ENCODE peak calls at places on chromosomes 5 and 9, in seven cellular contexts. One of them, this sample, is unnamed.

GRCh38 chr5:161530700-161531099 is 15.8 kb downstream of the GABRB2 start:
- DNase-seq in IMR-90: no peak
- DNase-seq in AG10803: no peak
- DNase-seq in mammary epithelial cell: no peak
- DNase-seq in NCI-H524: no peak
- DNase-seq in stimulated activated CD4-positive, alpha-beta T cell treated with anti-CD3 and anti-CD28 coated beads, Interleukin-4, amount 100 ng/mL, for 24 hours: no peak
- DNase-seq in fibroblast of the conjunctiva: no peak
- DNase-seq in this sample: no peak

GRCh38 chr5:173825215-173825865 is 62.8 kb upstream of the CPEB4 start:
- DNase-seq in IMR-90: no peak
- DNase-seq in mammary epithelial cell: no peak
- DNase-seq in stimulated activated CD4-positive, alpha-beta T cell treated with anti-CD3 and anti-CD28 coated beads, Interleukin-4, amount 100 ng/mL, for 24 hours: no peak
- DNase-seq in AG10803: peak; percentile 63
- DNase-seq in fibroblast of the conjunctiva: no peak
- DNase-seq in NCI-H524: no peak
- DNase-seq in this sample: peak; percentile 90

GRCh38 chr9:33781736-33782135 is 13.6 kb upstream of the PRSS3 start:
- DNase-seq in NCI-H524: no peak
- DNase-seq in AG10803: no peak
- DNase-seq in IMR-90: no peak
- DNase-seq in fibroblast of the conjunctiva: no peak
- DNase-seq in mammary epithelial cell: no peak
- DNase-seq in stimulated activated CD4-positive, alpha-beta T cell treated with anti-CD3 and anti-CD28 coated beads, Interleukin-4, amount 100 ng/mL, for 24 hours: no peak
- DNase-seq in this sample: no peak

GRCh38 chr5:17258429-17258828 is 41.0 kb downstream of the BASP1 start:
- DNase-seq in AG10803: peak; percentile 20
- DNase-seq in fibroblast of the conjunctiva: no peak
- DNase-seq in IMR-90: peak; percentile 68
- DNase-seq in mammary epithelial cell: peak; percentile 35
- DNase-seq in NCI-H524: no peak
- DNase-seq in stimulated activated CD4-positive, alpha-beta T cell treated with anti-CD3 and anti-CD28 coated beads, Interleukin-4, amount 100 ng/mL, for 24 hours: no peak
- DNase-seq in this sample: no peak

GRCh38 chr9:123718188-123718587 is 211.7 kb downstream of the DENND1A start:
- DNase-seq in NCI-H524: peak; percentile 58
- DNase-seq in IMR-90: no peak
- DNase-seq in stimulated activated CD4-positive, alpha-beta T cell treated with anti-CD3 and anti-CD28 coated beads, Interleukin-4, amount 100 ng/mL, for 24 hours: no peak
- DNase-seq in fibroblast of the conjunctiva: no peak
- DNase-seq in AG10803: no peak
- DNase-seq in mammary epithelial cell: no peak
- DNase-seq in this sample: peak; percentile 89

GRCh38 chr5:137036630-137037029 is 462.5 kb downstream of the SPOCK1 start:
- DNase-seq in fibroblast of the conjunctiva: no peak
- DNase-seq in IMR-90: no peak
- DNase-seq in stimulated activated CD4-positive, alpha-beta T cell treated with anti-CD3 and anti-CD28 coated beads, Interleukin-4, amount 100 ng/mL, for 24 hours: no peak
- DNase-seq in mammary epithelial cell: no peak
- DNase-seq in NCI-H524: peak; percentile 54
- DNase-seq in AG10803: no peak
- DNase-seq in this sample: no peak

GRCh38 chr5:54902817-54903473 is 82.4 kb downstream of the ESM1 start:
- DNase-seq in fibroblast of the conjunctiva: no peak
- DNase-seq in NCI-H524: peak; percentile 81
- DNase-seq in AG10803: peak; percentile 87
- DNase-seq in stimulated activated CD4-positive, alpha-beta T cell treated with anti-CD3 and anti-CD28 coated beads, Interleukin-4, amount 100 ng/mL, for 24 hours: peak; percentile 61
- DNase-seq in IMR-90: peak; percentile 41
- DNase-seq in mammary epithelial cell: peak; percentile 35
- DNase-seq in this sample: no peak

GRCh38 chr9:134204041-134204440 is 39.7 kb upstream of the RNU6ATAC start:
- DNase-seq in IMR-90: no peak
- DNase-seq in AG10803: no peak
- DNase-seq in mammary epithelial cell: no peak
- DNase-seq in NCI-H524: no peak
- DNase-seq in stimulated activated CD4-positive, alpha-beta T cell treated with anti-CD3 and anti-CD28 coated beads, Interleukin-4, amount 100 ng/mL, for 24 hours: no peak
- DNase-seq in fibroblast of the conjunctiva: no peak
- DNase-seq in this sample: no peak

GRCh38 chr5:146878471-146879172 is at the start of gene PPP2R2B:
- DNase-seq in NCI-H524: no peak
- DNase-seq in fibroblast of the conjunctiva: no peak
- DNase-seq in stimulated activated CD4-positive, alpha-beta T cell treated with anti-CD3 and anti-CD28 coated beads, Interleukin-4, amount 100 ng/mL, for 24 hours: peak; percentile 56
- DNase-seq in mammary epithelial cell: peak; percentile 57
- DNase-seq in AG10803: peak; percentile 4
- DNase-seq in IMR-90: peak; percentile 1
- DNase-seq in this sample: no peak

GRCh38 chr5:173089581-173089980 is 33.4 kb downstream of the CREBRF start:
- DNase-seq in stimulated activated CD4-positive, alpha-beta T cell treated with anti-CD3 and anti-CD28 coated beads, Interleukin-4, amount 100 ng/mL, for 24 hours: no peak
- DNase-seq in NCI-H524: no peak
- DNase-seq in AG10803: no peak
- DNase-seq in fibroblast of the conjunctiva: no peak
- DNase-seq in IMR-90: no peak
- DNase-seq in mammary epithelial cell: no peak
- DNase-seq in this sample: no peak

GRCh38 chr9:136247947-136248637 is 2.5 kb upstream of the QSOX2 start:
- DNase-seq in fibroblast of the conjunctiva: no peak
- DNase-seq in IMR-90: no peak
- DNase-seq in mammary epithelial cell: no peak
- DNase-seq in NCI-H524: no peak
- DNase-seq in stimulated activated CD4-positive, alpha-beta T cell treated with anti-CD3 and anti-CD28 coated beads, Interleukin-4, amount 100 ng/mL, for 24 hours: no peak
- DNase-seq in AG10803: no peak
- DNase-seq in this sample: no peak

GRCh38 chr5:54206580-54207229 is 103.7 kb downstream of the ARL15 start:
- DNase-seq in mammary epithelial cell: no peak
- DNase-seq in fibroblast of the conjunctiva: no peak
- DNase-seq in AG10803: no peak
- DNase-seq in IMR-90: no peak
- DNase-seq in stimulated activated CD4-positive, alpha-beta T cell treated with anti-CD3 and anti-CD28 coated beads, Interleukin-4, amount 100 ng/mL, for 24 hours: no peak
- DNase-seq in NCI-H524: no peak
- DNase-seq in this sample: no peak

GRCh38 chr9:84711398-84711777 is 41.9 kb downstream of the NTRK2 start:
- DNase-seq in stimulated activated CD4-positive, alpha-beta T cell treated with anti-CD3 and anti-CD28 coated beads, Interleukin-4, amount 100 ng/mL, for 24 hours: no peak
- DNase-seq in IMR-90: no peak
- DNase-seq in AG10803: no peak
- DNase-seq in mammary epithelial cell: peak; percentile 83
- DNase-seq in fibroblast of the conjunctiva: no peak
- DNase-seq in NCI-H524: no peak
- DNase-seq in this sample: no peak